ENCODE peak calls at places on chromosome 11, in four cellular contexts. F, C, W and L are unnamed samples.

GRCh38 chr11:26700536-26701235 is 21.2 kb downstream of the SLC5A12 start:
- DNase-seq in F (no peak), C (no peak), W (no peak), L (no peak)

GRCh38 chr11:46674463-46675287 is 25.7 kb downstream of the ARHGAP1 start:
- DNase-seq in F (no peak), C (no peak), W (peak), L (no peak)

GRCh38 chr11:15969281-15969680 is 387.1 kb downstream of the SOX6 start:
- DNase-seq in F (peak), C (peak), W (peak), L (no peak)

GRCh38 chr11:43579919-43580276 is 100.6 kb upstream of the HSD17B12 start:
- DNase-seq in F (no peak), C (no peak), W (no peak), L (no peak)

GRCh38 chr11:71176812-71177211 is 75.6 kb downstream of the SHANK2 start:
- DNase-seq in F (no peak), C (no peak), W (no peak), L (no peak)

GRCh38 chr11:69409812-69410645 is 71.4 kb upstream of the LINC01488 start:
- DNase-seq in F (no peak), C (no peak), W (peak), L (no peak)

GRCh38 chr11:134342572-134343340 is 11.0 kb downstream of the GLB1L2 start:
- DNase-seq in F (no peak), C (no peak), W (no peak), L (no peak)

GRCh38 chr11:93740031-93740801 is 1.1 kb downstream of the TAF1D start:
- DNase-seq in F (no peak), C (no peak), W (peak), L (no peak)

GRCh38 chr11:4156571-4156970 is 62.0 kb downstream of the RRM1 start:
- DNase-seq in F (no peak), C (no peak), W (no peak), L (no peak)

GRCh38 chr11:122277553-122277952 is 161.5 kb upstream of the BLID start:
- DNase-seq in F (no peak), C (no peak), W (no peak), L (no peak)

GRCh38 chr11:3126207-3126865 is 38.8 kb downstream of the OSBPL5 start:
- DNase-seq in F (no peak), C (no peak), W (no peak), L (no peak)

GRCh38 chr11:77212314-77213007 is 84.4 kb downstream of the MYO7A start:
- DNase-seq in F (no peak), C (no peak), W (no peak), L (no peak)

GRCh38 chr11:1153951-1154487 is 3.7 kb upstream of the MUC5AC start:
- DNase-seq in F (no peak), C (no peak), W (peak), L (no peak)

GRCh38 chr11:3641701-3642070 is at the start of gene ART5:
- DNase-seq in F (no peak), C (no peak), W (no peak), L (no peak)

GRCh38 chr11:44032304-44033085 is 15.3 kb upstream of the ACCSL start:
- DNase-seq in F (no peak), C (no peak), W (no peak), L (no peak)

GRCh38 chr11:12532580-12532979 is 141.6 kb upstream of the TEAD1 start:
- DNase-seq in F (no peak), C (no peak), W (no peak), L (no peak)

GRCh38 chr11:13486926-13487660 is 8.7 kb downstream of the PTH start:
- DNase-seq in F (no peak), C (no peak), W (peak), L (no peak)

GRCh38 chr11:125995313-125995712 is 49.5 kb downstream of the VSIG10L2 start:
- DNase-seq in F (no peak), C (no peak), W (no peak), L (no peak)

GRCh38 chr11:12224537-12224893 is 114.1 kb downstream of the MICAL2 start:
- DNase-seq in F (peak), C (peak), W (no peak), L (peak)

GRCh38 chr11:95345651-95346050 is 114.6 kb upstream of the SESN3 start:
- DNase-seq in F (no peak), C (no peak), W (no peak), L (no peak)

GRCh38 chr11:64763804-64764611 is 4.2 kb upstream of the PYGM start:
- DNase-seq in F (no peak), C (no peak), W (no peak), L (no peak)
- TF ChIP-seq SPI1 in F (no peak), C (no peak), W (no peak), L (no peak)

DNA sequence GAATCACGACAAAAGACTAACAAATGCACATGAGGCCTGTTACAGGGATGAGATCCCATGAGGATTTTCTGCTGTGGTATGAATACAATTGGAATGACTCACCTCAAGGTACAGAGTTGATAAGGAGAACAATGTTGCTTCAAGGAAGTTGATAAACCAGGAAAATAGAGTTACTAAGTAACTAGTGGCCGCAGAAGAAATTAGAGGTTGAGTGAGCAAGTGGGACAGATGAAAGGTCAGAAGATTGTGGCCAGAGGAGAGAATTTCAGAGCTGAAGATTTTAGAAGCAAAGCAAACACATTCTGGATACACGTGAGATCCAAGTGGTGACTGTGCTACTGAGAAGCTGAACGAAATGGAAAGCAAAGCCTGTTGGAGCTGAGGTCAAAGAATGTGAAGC is 67.8 kb downstream of the CYB5R2 start:
- DNase-seq in F (no peak), C (no peak), W (peak), L (no peak)
- TF ChIP-seq SPI1 in F (no peak), C (no peak), W (no peak), L (no peak)

DNA sequence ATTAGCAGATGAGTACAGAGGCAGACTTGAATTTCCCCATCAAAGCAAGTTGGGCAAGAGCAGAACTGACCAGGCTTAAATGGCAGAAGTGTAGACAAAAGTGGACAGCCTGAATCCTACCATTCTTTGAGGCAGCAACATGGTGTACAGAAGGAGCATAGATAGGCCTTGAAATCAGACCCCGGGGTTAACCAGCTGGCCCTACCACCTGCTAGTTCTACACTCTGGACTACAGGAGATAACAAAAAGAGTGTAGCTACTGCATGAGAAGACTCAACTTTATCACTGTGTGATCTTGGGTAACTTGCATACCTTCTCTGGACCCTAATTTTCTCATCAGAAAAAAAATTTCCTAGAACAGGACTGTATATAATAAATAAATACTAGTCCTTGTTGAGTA is 427.5 kb upstream of the CADM1 start:
- DNase-seq in F (no peak), C (no peak), W (no peak), L (no peak)
- TF ChIP-seq SPI1 in F (no peak), C (no peak), W (no peak), L (no peak)

GRCh38 chr11:35852056-35852455 is 91.8 kb upstream of the LDLRAD3 start:
- DNase-seq in F (no peak), C (peak), W (no peak), L (no peak)

GRCh38 chr11:35846874-35847273 is 97.0 kb upstream of the LDLRAD3 start:
- DNase-seq in F (no peak), C (no peak), W (no peak), L (no peak)

GRCh38 chr11:35847473-35847872 is 96.4 kb upstream of the LDLRAD3 start:
- DNase-seq in F (no peak), C (no peak), W (no peak), L (no peak)

GRCh38 chr11:35851342-35851741 is 92.5 kb upstream of the LDLRAD3 start:
- DNase-seq in F (no peak), C (no peak), W (no peak), L (no peak)

DNA sequence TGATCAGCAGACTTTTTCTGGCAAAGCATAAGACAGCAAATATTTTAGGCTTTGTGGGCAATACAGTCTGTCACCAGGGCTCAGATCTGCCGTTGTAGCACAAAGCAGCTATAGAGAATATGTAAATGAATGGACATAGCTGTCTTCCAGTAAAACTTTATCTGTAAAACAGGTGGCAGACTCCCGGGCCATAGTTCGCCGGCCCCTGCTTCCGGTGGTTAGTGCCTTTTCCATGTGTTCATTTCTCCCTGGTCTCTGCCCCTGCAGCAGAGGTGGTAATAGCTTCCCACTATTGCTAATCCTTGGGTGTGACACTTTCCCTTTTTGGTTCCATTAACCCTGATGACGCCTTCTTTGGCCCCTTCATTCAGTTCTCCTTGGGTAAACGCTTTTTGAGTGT is 93.7 kb upstream of the LDLRAD3 start:
- DNase-seq in F (no peak), C (no peak), W (no peak), L (no peak)
- TF ChIP-seq SPI1 in F (no peak), C (no peak), W (no peak), L (no peak)

GRCh38 chr11:127000291-127000968 is at the start of gene KIRREL3:
- DNase-seq in F (no peak), C (no peak), W (no peak), L (no peak)
- TF ChIP-seq SPI1 in F (no peak), C (no peak), W (no peak), L (no peak)

GRCh38 chr11:79414644-79415317 is 26.0 kb downstream of the TENM4 start:
- DNase-seq in F (no peak), C (no peak), W (no peak), L (no peak)

GRCh38 chr11:79415912-79416311 is 24.9 kb downstream of the TENM4 start:
- DNase-seq in F (no peak), C (no peak), W (no peak), L (no peak)

GRCh38 chr11:79417069-79417920 is 23.5 kb downstream of the TENM4 start:
- DNase-seq in F (no peak), C (no peak), W (no peak), L (no peak)

GRCh38 chr11:79413258-79413657 is 27.6 kb downstream of the TENM4 start:
- DNase-seq in F (no peak), C (no peak), W (no peak), L (no peak)

GRCh38 chr11:79415411-79415810 is 25.4 kb downstream of the TENM4 start:
- DNase-seq in F (no peak), C (no peak), W (no peak), L (no peak)
- TF ChIP-seq SPI1 in F (no peak), C (no peak), W (no peak), L (no peak)